ENCODE peak calls at places on chromosomes 11 and 22, in four cellular contexts. A is NCI-H510A treated with DMSO at 0.1 percent for 48 hours, W is HFF-Myc, Q is mammary epithelial cell. Z is an unnamed sample.

GRCh38 chr11:22405377-22405776 is 67.2 kb downstream of the SLC17A6 start:
- DNase-seq in Q (no peak), A (no peak), W (no peak), Z (no peak)

GRCh38 chr11:15724611-15725010 is 609.9 kb downstream of the INSC start:
- DNase-seq in W (no peak), Q (no peak), A (no peak), Z (no peak)

GRCh38 chr11:68454767-68455166 is 5.8 kb upstream of the PPP6R3 start:
- DNase-seq in A (peak), Q (no peak), W (no peak), Z (no peak)

GRCh38 chr11:34891611-34892010 is 24.6 kb downstream of the APIP start:
- DNase-seq in Q (no peak), A (no peak), W (no peak), Z (no peak)

GRCh38 chr22:26990503-26991189 is 333.3 kb downstream of the MIAT start:
- DNase-seq in A (no peak), Q (no peak), W (no peak), Z (no peak)

GRCh38 chr11:112355726-112356125 is 95.1 kb upstream of the PLET1 start:
- DNase-seq in W (no peak), Q (peak), A (peak), Z (no peak)

GRCh38 chr11:61913699-61914395 is 3.5 kb downstream of the RAB3IL1 start:
- DNase-seq in W (no peak), Q (no peak), A (no peak), Z (no peak)

GRCh38 chr22:19174106-19175025 is 4.2 kb downstream of the SLC25A1 start:
- DNase-seq in W (peak), A (no peak), Q (peak), Z (no peak)

GRCh38 chr11:2102132-2102882 is 36.9 kb downstream of the IGF2 start:
- DNase-seq in Q (no peak), A (no peak), W (no peak), Z (no peak)

GRCh38 chr22:23065069-23065451 is 5.3 kb upstream of the GNAZ start:
- DNase-seq in Q (no peak), A (no peak), W (no peak), Z (no peak)

GRCh38 chr22:46153930-46154329 is 3.6 kb downstream of the PPARA start:
- DNase-seq in W (no peak), A (no peak), Q (no peak), Z (no peak)

GRCh38 chr11:15194671-15195415 is 80.1 kb downstream of the INSC start:
- DNase-seq in Q (no peak), A (no peak), W (no peak), Z (no peak)

GRCh38 chr11:18578975-18579598 is 9.4 kb downstream of the UEVLD start:
- DNase-seq in W (no peak), A (no peak), Q (no peak), Z (no peak)

GRCh38 chr11:48101044-48101733 is 115.4 kb upstream of the OR4B1 start:
- DNase-seq in Q (no peak), A (no peak), W (no peak), Z (no peak)

GRCh38 chr11:70790671-70791300 is 392.5 kb downstream of the CTTN start:
- DNase-seq in Q (no peak), A (no peak), W (no peak), Z (no peak)

GRCh38 chr22:19232620-19233019 is 54.1 kb upstream of the SLC25A1 start:
- DNase-seq in A (peak), Q (no peak), W (no peak), Z (no peak)

GRCh38 chr22:44879301-44879680 is 126.9 kb downstream of the ARHGAP8 start:
- DNase-seq in W (no peak), A (no peak), Q (no peak), Z (no peak)

GRCh38 chr22:37018815-37019308 is 385 bp downstream of the TST start:
- DNase-seq in W (no peak), Q (peak), A (peak), Z (no peak)

GRCh38 chr11:15976433-15977045 is 379.8 kb downstream of the SOX6 start:
- DNase-seq in A (no peak), W (no peak), Q (peak), Z (no peak)

GRCh38 chr11:61071208-61071681 is 31.0 kb upstream of the CD5 start:
- DNase-seq in W (no peak), Q (no peak), A (no peak), Z (no peak)

GRCh38 chr22:22753526-22754267 is 109.3 kb downstream of the GGTLC2 start:
- DNase-seq in A (peak), W (no peak), Q (peak), Z (no peak)

GRCh38 chr11:103608566-103608965 is 427.9 kb upstream of the DDI1 start:
- DNase-seq in W (no peak), A (no peak), Q (peak), Z (no peak)

GRCh38 chr11:7569044-7569443 is 55.2 kb downstream of the PPFIBP2 start:
- DNase-seq in A (no peak), W (no peak), Q (no peak), Z (no peak)

Z was measured in pulmonary artery endothelial cell.